ENCODE peak calls at places on chromosomes 4 and X, in ten cellular contexts. V, R, Q, F, W, D, I, Y, Z and C are unnamed samples.

GRCh38 chr4:182916483-182917181 is 554 bp downstream of the DCTD start:
- DNase-seq in V (peak), R (peak), Q (peak), F (peak), W (peak), D (peak), I (peak), Y (no peak), Z (peak), C (peak)

GRCh38 chr4:82988323-82988832 is 22.2 kb downstream of the LIN54 start:
- DNase-seq in V (peak), R (no peak), Q (peak), F (no peak), W (no peak), D (peak), I (no peak), Y (no peak), Z (no peak), C (peak)

GRCh38 chrX:120250522-120251271 is at the start of gene ZBTB33:
- DNase-seq in V (peak), R (peak), Q (peak), F (peak), W (peak), D (peak), I (peak), Y (peak), Z (peak), C (peak)

GRCh38 chrX:50827996-50828395 is 14.0 kb upstream of the SHROOM4 start:
- DNase-seq in V (no peak), R (peak), Q (peak), F (no peak), W (no peak), D (no peak), I (peak), Y (no peak), Z (no peak), C (no peak)

GRCh38 chrX:16164748-16165147 is 2.5 kb upstream of the MAGEB17 start:
- DNase-seq in V (no peak), R (no peak), Q (no peak), F (no peak), W (no peak), D (no peak), I (no peak), Y (no peak), Z (no peak), C (no peak)

GRCh38 chr4:186808635-186809018 is 85.0 kb upstream of the FAT1 start:
- DNase-seq in V (peak), R (peak), Q (peak), F (peak), W (no peak), D (peak), I (peak), Y (no peak), Z (no peak), C (peak)

GRCh38 chr4:6566582-6567190 is 8.3 kb upstream of the MAN2B2 start:
- DNase-seq in V (no peak), R (no peak), Q (no peak), F (no peak), W (no peak), D (no peak), I (no peak), Y (no peak), Z (no peak), C (no peak)

GRCh38 chr4:152259866-152260265 is 276.0 kb downstream of the FBXW7 start:
- DNase-seq in V (peak), R (peak), Q (peak), F (no peak), W (no peak), D (no peak), I (no peak), Y (no peak), Z (no peak), C (peak)

GRCh38 chrX:30301977-30302376 is 7.2 kb downstream of the NR0B1 start:
- DNase-seq in V (peak), R (peak), Q (peak), F (no peak), W (no peak), D (peak), I (no peak), Y (peak), Z (no peak), C (no peak)

GRCh38 chr4:52627876-52628275 is 31.2 kb downstream of the USP46 start:
- DNase-seq in V (no peak), R (no peak), Q (no peak), F (no peak), W (no peak), D (no peak), I (no peak), Y (no peak), Z (no peak), C (no peak)

GRCh38 chr4:7044415-7044930 is 1.3 kb downstream of the TADA2B start:
- DNase-seq in V (peak), R (no peak), Q (no peak), F (no peak), W (no peak), D (no peak), I (no peak), Y (no peak), Z (no peak), C (peak)

GRCh38 chrX:150869450-150869849 is 29.0 kb downstream of the CD99L2 start:
- DNase-seq in V (no peak), R (no peak), Q (no peak), F (no peak), W (no peak), D (no peak), I (no peak), Y (no peak), Z (no peak), C (no peak)

GRCh38 chrX:43974076-43974475 is 886 bp upstream of the NDP start:
- DNase-seq in V (no peak), R (peak), Q (peak), F (no peak), W (no peak), D (no peak), I (no peak), Y (no peak), Z (no peak), C (no peak)

GRCh38 chr4:120819816-120820437 is 102.6 kb downstream of the PRDM5 start:
- DNase-seq in V (no peak), R (no peak), Q (no peak), F (no peak), W (no peak), D (no peak), I (no peak), Y (no peak), Z (no peak), C (no peak)

GRCh38 chr4:40587351-40587750 is 42.3 kb downstream of the RBM47 start:
- DNase-seq in V (no peak), R (no peak), Q (no peak), F (no peak), W (no peak), D (no peak), I (no peak), Y (no peak), Z (no peak), C (no peak)

GRCh38 chr4:16294455-16294854 is 68.2 kb upstream of the TAPT1 start:
- DNase-seq in V (peak), R (peak), Q (no peak), F (no peak), W (no peak), D (no peak), I (no peak), Y (no peak), Z (no peak), C (peak)

GRCh38 chr4:137660211-137660610 is 127.9 kb upstream of the PCDH18 start:
- DNase-seq in V (peak), R (no peak), Q (no peak), F (no peak), W (no peak), D (peak), I (no peak), Y (no peak), Z (no peak), C (no peak)

GRCh38 chrX:50111762-50112161 is 89.0 kb downstream of the AKAP4 start:
- DNase-seq in V (no peak), R (peak), Q (no peak), F (no peak), W (no peak), D (peak), I (peak), Y (no peak), Z (no peak), C (no peak)

GRCh38 chrX:10769165-10769564 is 148.8 kb upstream of the MID1 start:
- DNase-seq in V (peak), R (peak), Q (peak), F (no peak), W (no peak), D (peak), I (no peak), Y (peak), Z (no peak), C (peak)

GRCh38 chrX:17052776-17053175 is 106.3 kb downstream of the REPS2 start:
- DNase-seq in V (no peak), R (no peak), Q (no peak), F (no peak), W (no peak), D (no peak), I (no peak), Y (no peak), Z (no peak), C (no peak)

GRCh38 chr4:150402968-150403367 is 179.0 kb upstream of the MAB21L2 start:
- DNase-seq in V (peak), R (no peak), Q (no peak), F (no peak), W (no peak), D (no peak), I (peak), Y (no peak), Z (peak), C (no peak)

GRCh38 chrX:18415386-18415785 is 10.0 kb upstream of the CDKL5 start:
- DNase-seq in V (peak), R (peak), Q (no peak), F (no peak), W (no peak), D (no peak), I (no peak), Y (no peak), Z (no peak), C (no peak)

GRCh38 chrX:70421618-70422017 is 1.5 kb upstream of the GDPD2 start:
- DNase-seq in V (no peak), R (no peak), Q (no peak), F (no peak), W (no peak), D (peak), I (no peak), Y (no peak), Z (no peak), C (no peak)

GRCh38 chr4:73446336-73446938 is 10.4 kb downstream of the AFP start:
- DNase-seq in V (peak), R (peak), Q (peak), F (no peak), W (peak), D (peak), I (no peak), Y (no peak), Z (no peak), C (peak)

GRCh38 chrX:1442724-1443367 is 9.9 kb downstream of the ASMTL start:
- DNase-seq in V (no peak), R (no peak), Q (no peak), F (no peak), W (no peak), D (no peak), I (peak), Y (no peak), Z (no peak), C (no peak)

GRCh38 chr4:109729155-109729562 is 711 bp downstream of the PLA2G12A start:
- DNase-seq in V (peak), R (peak), Q (no peak), F (no peak), W (no peak), D (peak), I (no peak), Y (no peak), Z (no peak), C (no peak)

GRCh38 chr4:57147335-57148060 is 37.3 kb upstream of the IGFBP7 start:
- DNase-seq in V (peak), R (peak), Q (no peak), F (no peak), W (no peak), D (peak), I (no peak), Y (no peak), Z (no peak), C (peak)

GRCh38 chrX:19443886-19444530 is 71.3 kb downstream of the MAP3K15 start:
- DNase-seq in V (no peak), R (no peak), Q (no peak), F (no peak), W (no peak), D (no peak), I (no peak), Y (no peak), Z (no peak), C (no peak)

GRCh38 chr4:158758142-158758541 is 10.7 kb upstream of the FNIP2 start:
- DNase-seq in V (peak), R (no peak), Q (no peak), F (no peak), W (no peak), D (no peak), I (no peak), Y (no peak), Z (no peak), C (no peak)

GRCh38 chr4:74423101-74423500 is 21.8 kb upstream of the AREG start:
- DNase-seq in V (peak), R (peak), Q (peak), F (no peak), W (no peak), D (peak), I (peak), Y (no peak), Z (no peak), C (peak)

GRCh38 chrX:134476284-134476683 is 16.3 kb downstream of the HPRT1 start:
- DNase-seq in V (no peak), R (no peak), Q (no peak), F (no peak), W (no peak), D (no peak), I (no peak), Y (no peak), Z (no peak), C (no peak)

GRCh38 chrX:19893722-19894121 is 6.3 kb upstream of the SH3KBP1 start:
- DNase-seq in V (peak), R (peak), Q (peak), F (no peak), W (no peak), D (peak), I (no peak), Y (no peak), Z (no peak), C (peak)

DNA sequence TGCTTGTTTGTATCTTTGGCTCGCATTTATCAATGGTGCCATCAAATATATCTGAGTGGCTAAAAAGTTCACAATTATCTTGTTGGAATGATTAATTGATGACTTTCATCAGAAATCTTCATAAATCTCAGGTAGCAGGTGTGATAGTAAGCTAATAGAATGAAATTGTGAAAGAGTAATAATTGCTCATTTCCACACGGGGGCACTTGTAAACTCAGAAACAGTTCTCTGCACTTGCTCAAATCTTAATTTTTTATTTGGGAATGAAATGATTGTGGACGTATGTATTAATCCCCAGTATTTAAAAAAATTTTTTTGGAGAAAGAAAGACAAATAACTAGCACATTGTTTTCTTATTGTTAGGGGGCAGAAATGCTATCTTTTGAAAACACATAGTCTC is 132.8 kb downstream of the DTHD1 start:
- DNase-seq in V (no peak), R (peak), Q (peak), F (no peak), W (no peak), D (no peak), I (no peak), Y (no peak), Z (no peak), C (no peak)
- TF ChIP-seq CTCF in V (no peak), R (peak), Q (peak), F (no peak), W (peak), D (no peak), I (peak), Y (peak), Z (peak), C (peak)

DNA sequence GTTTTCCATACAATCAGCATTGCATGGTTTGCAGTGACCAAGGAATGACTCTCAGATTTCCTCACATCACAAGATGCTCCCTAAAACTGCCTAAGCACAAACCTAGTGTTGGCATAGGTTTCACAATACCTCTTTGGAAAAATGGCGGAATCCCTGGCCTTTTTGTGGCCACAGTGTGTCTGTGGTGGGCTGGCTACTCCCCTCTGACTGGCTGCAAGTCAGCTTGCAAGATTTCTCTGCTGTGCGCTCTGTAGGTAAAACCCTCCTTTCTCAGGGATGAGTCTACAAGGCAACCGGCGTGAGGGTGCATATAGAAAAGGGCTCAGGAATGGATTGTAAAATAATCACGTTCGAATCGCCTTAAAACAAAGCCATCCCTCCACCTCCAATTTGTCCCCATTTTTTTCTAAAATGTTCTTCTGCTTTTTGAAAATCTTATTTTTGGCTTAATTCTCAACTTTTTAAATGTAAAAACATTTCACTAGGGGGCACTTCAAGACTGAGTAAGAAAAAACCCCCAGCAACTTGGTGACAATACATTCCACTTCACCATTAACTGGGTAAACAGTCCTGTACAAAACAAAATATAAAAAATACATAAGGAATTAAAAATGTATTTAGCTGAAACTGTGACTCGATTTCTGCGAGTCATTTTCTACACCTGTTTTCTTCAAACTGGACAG is 235.6 kb downstream of the STIM2 start:
- DNase-seq in V (no peak), R (no peak), Q (peak), F (no peak), W (no peak), D (no peak), I (no peak), Y (no peak), Z (no peak), C (no peak)
- TF ChIP-seq CTCF in V (no peak), R (no peak), Q (no peak), F (no peak), W (peak), D (no peak), I (no peak), Y (no peak), Z (peak), C (peak)

GRCh38 chrX:154462396-154462795 is 4.3 kb downstream of the PLXNA3 start:
- DNase-seq in V (no peak), R (no peak), Q (no peak), F (no peak), W (no peak), D (no peak), I (no peak), Y (no peak), Z (no peak), C (no peak)

GRCh38 chrX:154458954-154459829 is 1.1 kb downstream of the PLXNA3 start:
- DNase-seq in V (no peak), R (peak), Q (peak), F (no peak), W (no peak), D (no peak), I (peak), Y (no peak), Z (no peak), C (peak)

GRCh38 chrX:154458116-154458953 is at the start of gene PLXNA3:
- DNase-seq in V (peak), R (peak), Q (peak), F (no peak), W (peak), D (peak), I (peak), Y (peak), Z (peak), C (no peak)

GRCh38 chrX:154459843-154460242 is 1.8 kb downstream of the PLXNA3 start:
- DNase-seq in V (no peak), R (no peak), Q (no peak), F (no peak), W (no peak), D (no peak), I (no peak), Y (peak), Z (no peak), C (no peak)

GRCh38 chrX:154460326-154460725 is 2.2 kb downstream of the PLXNA3 start:
- DNase-seq in V (no peak), R (no peak), Q (no peak), F (no peak), W (no peak), D (no peak), I (no peak), Y (no peak), Z (no peak), C (no peak)
- TF ChIP-seq CTCF in V (no peak), R (peak), Q (no peak), F (no peak), W (no peak), D (no peak), I (no peak), Y (no peak), Z (no peak), C (no peak)

GRCh38 chr4:78336093-78336943 is 215.3 kb upstream of the ANXA3 start:
- DNase-seq in V (peak), R (peak), Q (no peak), F (no peak), W (no peak), D (peak), I (no peak), Y (no peak), Z (peak), C (no peak)

GRCh38 chr4:78331965-78332364 is 219.6 kb upstream of the ANXA3 start:
- DNase-seq in V (no peak), R (no peak), Q (no peak), F (no peak), W (no peak), D (no peak), I (no peak), Y (no peak), Z (no peak), C (no peak)

GRCh38 chr4:78337621-78338020 is 213.9 kb upstream of the ANXA3 start:
- DNase-seq in V (no peak), R (no peak), Q (no peak), F (no peak), W (no peak), D (no peak), I (no peak), Y (no peak), Z (no peak), C (no peak)

GRCh38 chr4:78332974-78333373 is 218.6 kb upstream of the ANXA3 start:
- DNase-seq in V (no peak), R (no peak), Q (no peak), F (no peak), W (no peak), D (no peak), I (no peak), Y (no peak), Z (no peak), C (no peak)

GRCh38 chr4:78337216-78337615 is 214.4 kb upstream of the ANXA3 start:
- DNase-seq in V (peak), R (no peak), Q (no peak), F (no peak), W (no peak), D (peak), I (no peak), Y (no peak), Z (no peak), C (peak)
- TF ChIP-seq CTCF in V (no peak), R (no peak), Q (no peak), F (no peak), W (no peak), D (no peak), I (no peak), Y (no peak), Z (no peak), C (no peak)

DNA sequence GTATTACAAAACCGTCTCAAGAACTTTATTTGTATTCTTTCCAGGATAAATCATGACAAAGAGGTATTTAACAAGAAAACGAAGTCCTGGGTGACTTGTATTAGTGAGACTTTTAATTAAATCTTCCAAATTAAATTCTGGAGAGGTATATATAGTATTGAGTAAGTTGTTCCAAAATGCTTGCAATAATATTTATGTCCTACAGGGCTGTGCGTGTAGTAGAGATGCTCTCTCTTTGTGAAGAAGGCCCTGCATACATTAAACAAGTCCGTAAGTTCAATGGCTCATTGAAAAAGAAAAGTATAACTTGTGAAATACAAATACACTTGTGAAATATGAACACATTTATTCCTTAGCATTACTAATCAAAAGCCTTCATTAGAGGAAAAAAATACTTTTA is 211.4 kb downstream of the ARHGAP24 start:
- DNase-seq in V (no peak), R (no peak), Q (no peak), F (no peak), W (no peak), D (no peak), I (no peak), Y (no peak), Z (no peak), C (no peak)
- TF ChIP-seq CTCF in V (no peak), R (no peak), Q (peak), F (no peak), W (peak), D (no peak), I (no peak), Y (no peak), Z (no peak), C (peak)